ENCODE peak calls at places on chromosomes 16 and 17, in eight cellular contexts. One of them, this sample, is unnamed.

GRCh38 chr17:71983828-71984227 is 137.0 kb upstream of the SOX9 start:
- DNase-seq in midbrain: no peak
- DNase-seq in GM04503: no peak
- DNase-seq in GOT3: no peak
- DNase-seq in lung microvascular endothelial cell: no peak
- DNase-seq in upper lobe of right lung: no peak
- DNase-seq in H9: no peak
- DNase-seq in COR-L47: no peak
- DNase-seq in this sample: no peak

GRCh38 chr17:72580321-72581127 is 459.7 kb downstream of the SOX9 start:
- DNase-seq in midbrain: no peak
- DNase-seq in GM04503: no peak
- DNase-seq in GOT3: no peak
- DNase-seq in lung microvascular endothelial cell: no peak
- DNase-seq in upper lobe of right lung: no peak
- DNase-seq in H9: no peak
- DNase-seq in COR-L47: peak; percentile 84
- DNase-seq in this sample: no peak

GRCh38 chr17:17693253-17693954 is 12.1 kb downstream of the RAI1 start:
- DNase-seq in midbrain: peak; percentile 75
- DNase-seq in GM04503: no peak
- DNase-seq in GOT3: no peak
- DNase-seq in lung microvascular endothelial cell: peak; percentile 56
- DNase-seq in upper lobe of right lung: peak; percentile 88
- DNase-seq in H9: peak; percentile 73
- DNase-seq in COR-L47: peak; percentile 67
- DNase-seq in this sample: no peak

GRCh38 chr17:4565209-4566141 is 5.1 kb upstream of the GGT6 start:
- DNase-seq in midbrain: peak; percentile 80
- DNase-seq in GM04503: peak; percentile 8
- DNase-seq in GOT3: no peak
- DNase-seq in lung microvascular endothelial cell: peak; percentile 82
- DNase-seq in upper lobe of right lung: peak; percentile 71
- DNase-seq in H9: peak; percentile 89
- DNase-seq in COR-L47: peak; percentile 34
- DNase-seq in this sample: peak; percentile 38

GRCh38 chr17:57366558-57367351 is 110.4 kb downstream of the MSI2 start:
- DNase-seq in midbrain: no peak
- DNase-seq in GM04503: no peak
- DNase-seq in GOT3: no peak
- DNase-seq in lung microvascular endothelial cell: no peak
- DNase-seq in upper lobe of right lung: no peak
- DNase-seq in H9: no peak
- DNase-seq in COR-L47: no peak
- DNase-seq in this sample: no peak

GRCh38 chr17:34220776-34221390 is 34.2 kb upstream of the CCL2 start:
- DNase-seq in midbrain: no peak
- DNase-seq in GM04503: no peak
- DNase-seq in GOT3: no peak
- DNase-seq in lung microvascular endothelial cell: peak; percentile 25
- DNase-seq in upper lobe of right lung: no peak
- DNase-seq in H9: no peak
- DNase-seq in COR-L47: no peak
- DNase-seq in this sample: no peak

GRCh38 chr16:71882505-71883192 is 1.3 kb downstream of the ZNF821 start:
- DNase-seq in midbrain: peak; percentile 72
- DNase-seq in GM04503: no peak
- DNase-seq in GOT3: no peak
- DNase-seq in lung microvascular endothelial cell: peak; percentile 80
- DNase-seq in upper lobe of right lung: no peak
- DNase-seq in H9: peak; percentile 57
- DNase-seq in COR-L47: peak; percentile 62
- DNase-seq in this sample: peak; percentile 50

GRCh38 chr17:68701046-68701445 is 99.9 kb upstream of the FAM20A start:
- DNase-seq in midbrain: no peak
- DNase-seq in GM04503: no peak
- DNase-seq in GOT3: no peak
- DNase-seq in lung microvascular endothelial cell: no peak
- DNase-seq in upper lobe of right lung: no peak
- DNase-seq in H9: no peak
- DNase-seq in COR-L47: no peak
- DNase-seq in this sample: no peak

GRCh38 chr17:32943206-32943605 is 15.3 kb downstream of the TMEM98 start:
- DNase-seq in midbrain: no peak
- DNase-seq in GM04503: no peak
- DNase-seq in GOT3: no peak
- DNase-seq in lung microvascular endothelial cell: no peak
- DNase-seq in upper lobe of right lung: no peak
- DNase-seq in H9: no peak
- DNase-seq in COR-L47: no peak
- DNase-seq in this sample: no peak

GRCh38 chr16:79597277-79597676 is 3.3 kb downstream of the MAF start:
- DNase-seq in midbrain: no peak
- DNase-seq in GM04503: no peak
- DNase-seq in GOT3: no peak
- DNase-seq in lung microvascular endothelial cell: no peak
- DNase-seq in upper lobe of right lung: no peak
- DNase-seq in H9: no peak
- DNase-seq in COR-L47: no peak
- DNase-seq in this sample: no peak

GRCh38 chr16:49663081-49664057 is 192.5 kb downstream of the ZNF423 start:
- DNase-seq in midbrain: no peak
- DNase-seq in GM04503: no peak
- DNase-seq in GOT3: no peak
- DNase-seq in lung microvascular endothelial cell: no peak
- DNase-seq in upper lobe of right lung: no peak
- DNase-seq in H9: no peak
- DNase-seq in COR-L47: peak; percentile 14
- DNase-seq in this sample: no peak

GRCh38 chr17:35555695-35556094 is 4.9 kb downstream of the SLFN14 start:
- DNase-seq in midbrain: no peak
- DNase-seq in GM04503: no peak
- DNase-seq in GOT3: no peak
- DNase-seq in lung microvascular endothelial cell: no peak
- DNase-seq in upper lobe of right lung: no peak
- DNase-seq in H9: no peak
- DNase-seq in COR-L47: no peak
- DNase-seq in this sample: no peak

GRCh38 chr16:84699712-84700517 is at the start of gene USP10:
- DNase-seq in midbrain: peak; percentile 61
- DNase-seq in GM04503: no peak
- DNase-seq in GOT3: peak; percentile 57
- DNase-seq in lung microvascular endothelial cell: peak; percentile 80
- DNase-seq in upper lobe of right lung: peak; percentile 91
- DNase-seq in H9: peak; percentile 92
- DNase-seq in COR-L47: peak; percentile 74
- DNase-seq in this sample: peak; percentile 69